ENCODE peak calls at places on chromosomes 1 and 21, in five cellular contexts. L is GM06990, O is lower leg skin, T is tibial artery, E is kidney. W is an unnamed sample.

GRCh38 chr1:30881266-30882181 is 27.0 kb downstream of the SDC3 start:
- DNase-seq in L (peak; percentile 73), O (no peak), T (no peak), E (no peak), W (no peak)

GRCh38 chr1:25247829-25248754 is 838 bp upstream of the RSRP1 start:
- DNase-seq in L (no peak), O (no peak), T (no peak), E (no peak), W (no peak)

GRCh38 chr21:37074195-37074510 is 1.1 kb downstream of the TTC3 start:
- DNase-seq in L (no peak), O (no peak), T (no peak), E (no peak), W (no peak)

GRCh38 chr1:51956528-51957509 is 33.7 kb downstream of the RAB3B start:
- DNase-seq in L (no peak), O (no peak), T (no peak), E (no peak), W (peak; percentile 25)

GRCh38 chr1:46948629-46949282 is 7.5 kb upstream of the CYP4A11 start:
- DNase-seq in L (no peak), O (no peak), T (no peak), E (no peak), W (peak; percentile 1)

GRCh38 chr1:62238507-62238906 is 43.9 kb downstream of the L1TD1 start:
- DNase-seq in L (no peak), O (no peak), T (no peak), E (no peak), W (no peak)

GRCh38 chr1:227234998-227235405 is 83.3 kb downstream of the CDC42BPA start:
- DNase-seq in L (no peak), O (no peak), T (no peak), E (no peak), W (peak; percentile 81)

GRCh38 chr1:81111818-81112217 is 688.9 kb upstream of the ADGRL2 start:
- DNase-seq in L (no peak), O (no peak), T (no peak), E (no peak), W (peak; percentile 67)

GRCh38 chr1:6577831-6578525 is 1.8 kb upstream of the ZBTB48 start:
- DNase-seq in L (no peak), O (no peak), T (no peak), E (no peak), W (no peak)

GRCh38 chr1:23376890-23377811 is 7.5 kb upstream of the ZNF436 start:
- DNase-seq in L (no peak), O (no peak), T (no peak), E (peak; percentile 86), W (peak; percentile 74)

GRCh38 chr1:161020573-161021167 is at the start of gene F11R:
- DNase-seq in L (no peak), O (peak; percentile 59), T (no peak), E (peak; percentile 85), W (peak; percentile 28)

GRCh38 chr1:17874665-17875064 is 119.5 kb downstream of the ACTL8 start:
- DNase-seq in L (no peak), O (no peak), T (no peak), E (peak; percentile 65), W (peak; percentile 81)

GRCh38 chr1:7747605-7748004 is 23.5 kb upstream of the VAMP3 start:
- DNase-seq in L (no peak), O (no peak), T (no peak), E (no peak), W (no peak)

GRCh38 chr1:26788515-26788785 is 700 bp downstream of the PIGV start:
- DNase-seq in L (no peak), O (no peak), T (peak; percentile 45), E (no peak), W (no peak)

GRCh38 chr1:107362468-107362867 is 221.6 kb downstream of the NTNG1 start:
- DNase-seq in L (no peak), O (no peak), T (no peak), E (no peak), W (no peak)

GRCh38 chr1:228342627-228343210 is 63.9 kb downstream of the TRIM11 start:
- DNase-seq in L (no peak), O (no peak), T (no peak), E (peak; percentile 44), W (no peak)

GRCh38 chr1:16189921-16190499 is 22.4 kb downstream of the ARHGEF19 start:
- DNase-seq in L (no peak), O (no peak), T (no peak), E (peak; percentile 68), W (no peak)

GRCh38 chr1:108854226-108855019 is 2.5 kb downstream of the AKNAD1 start:
- DNase-seq in L (no peak), O (no peak), T (no peak), E (no peak), W (peak; percentile 42)

GRCh38 chr1:61644303-61644702 is 80.6 kb downstream of the TM2D1 start:
- DNase-seq in L (no peak), O (no peak), T (no peak), E (no peak), W (no peak)

GRCh38 chr1:205961405-205961804 is 18.1 kb upstream of the SLC26A9 start:
- DNase-seq in L (peak; percentile 22), O (no peak), T (no peak), E (peak; percentile 63), W (peak; percentile 51)

GRCh38 chr1:68128157-68128556 is 77.7 kb upstream of the DIRAS3 start:
- DNase-seq in L (no peak), O (no peak), T (no peak), E (no peak), W (peak; percentile 27)

GRCh38 chr21:37642493-37642892 is 273.8 kb downstream of the KCNJ6 start:
- DNase-seq in L (no peak), O (no peak), T (no peak), E (no peak), W (no peak)

GRCh38 chr1:27513521-27513920 is 23.6 kb upstream of the WASF2 start:
- DNase-seq in L (no peak), O (no peak), T (no peak), E (no peak), W (no peak)

GRCh38 chr1:79264285-79264684 is 257.8 kb upstream of the ADGRL4 start:
- DNase-seq in L (no peak), O (no peak), T (no peak), E (no peak), W (no peak)
- H3K4me3 ChIP-seq in L (no peak overlapping the region), O (no peak overlapping the region), T (no peak overlapping the region), E (no peak overlapping the region), W (no peak overlapping the region)

DNA sequence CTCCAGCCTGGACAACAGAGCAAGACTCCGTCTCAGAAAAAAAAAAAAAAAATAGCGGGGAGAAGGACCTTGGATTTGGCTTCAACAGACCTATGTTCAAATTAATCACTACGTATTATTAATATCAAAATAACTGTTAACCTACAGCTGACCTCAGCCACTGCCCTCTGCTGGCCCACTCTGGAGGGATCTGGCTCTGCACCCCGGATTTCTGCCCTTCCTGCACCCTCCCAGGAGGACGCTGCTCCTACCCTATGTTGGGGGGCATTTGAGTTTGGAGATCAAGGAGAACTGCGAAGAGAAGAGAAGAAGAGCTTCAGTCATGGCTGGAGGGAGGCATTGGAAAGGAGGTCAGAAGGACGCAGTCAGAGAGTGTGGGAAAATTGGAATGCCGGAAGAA is 96.7 kb downstream of the PSMG1 start:
- DNase-seq in L (no peak), O (no peak), T (no peak), E (no peak), W (no peak)
- TF ChIP-seq CTCF in L (no peak), O (no peak), T (no peak), E (peak; percentile 16), W (no peak)

GRCh38 chr21:14989359-14989758 is 75.4 kb downstream of the NRIP1 start:
- DNase-seq in L (no peak), O (no peak), T (no peak), E (no peak), W (peak; percentile 50)
- H3K4me3 ChIP-seq in L (no peak overlapping the region), O (no peak overlapping the region), T (no peak overlapping the region), E (no peak overlapping the region), W (no peak overlapping the region)

GRCh38 chr1:203127672-203128611 is at the start of gene ADORA1:
- DNase-seq in L (no peak), O (no peak), T (peak; percentile 58), E (peak; percentile 88), W (peak; percentile 34)
- TF ChIP-seq CTCF in L (no peak), O (no peak), T (no peak), E (no peak), W (no peak)

DNA sequence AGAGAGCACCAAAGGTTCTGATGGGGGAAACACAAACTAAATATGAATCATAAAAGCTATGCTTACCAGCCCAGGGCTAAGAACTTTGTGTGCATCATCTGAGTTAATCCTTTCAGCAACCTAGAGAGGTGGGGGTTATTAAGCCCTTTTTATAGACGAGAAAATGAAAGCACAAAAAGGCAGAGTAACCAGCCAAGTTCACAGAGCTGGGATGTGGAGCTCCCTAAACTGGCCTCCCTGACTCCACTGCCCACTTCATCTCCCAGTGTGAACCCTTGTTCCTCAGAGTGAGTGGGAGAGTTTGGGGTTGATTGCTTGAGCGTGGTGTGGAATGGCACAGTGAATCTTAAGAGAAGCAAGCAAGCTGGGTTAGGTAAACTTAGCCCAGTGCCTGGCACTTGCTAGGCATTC is 10.8 kb upstream of the BCAR3 start:
- DNase-seq in L (no peak), O (no peak), T (no peak), E (no peak), W (peak; percentile 44)
- H3K4me3 ChIP-seq in L (no peak overlapping the region), O (no peak overlapping the region), T (no peak overlapping the region), E (no peak overlapping the region), W (no peak overlapping the region)

DNA sequence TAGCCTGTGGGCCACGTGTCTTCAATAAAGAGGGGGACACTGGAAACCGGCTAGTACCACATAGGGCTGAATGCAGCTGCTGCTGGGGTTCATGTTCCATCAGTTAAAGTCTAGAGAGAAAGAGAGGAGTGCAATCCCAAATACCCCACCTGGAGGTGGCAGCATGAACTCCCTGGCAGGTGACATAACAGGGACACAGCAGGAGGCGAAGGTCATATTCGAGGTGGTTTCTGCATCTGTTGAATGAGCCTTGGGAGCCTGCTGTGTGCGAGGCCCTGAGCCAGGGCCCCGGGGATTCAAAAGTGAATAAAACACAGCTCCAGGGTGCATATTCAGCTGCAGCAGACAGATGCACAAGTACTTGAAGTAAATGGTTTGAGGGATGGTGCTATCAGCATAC is 456.9 kb downstream of the SETD4 start:
- DNase-seq in L (no peak), O (no peak), T (no peak), E (no peak), W (no peak)
- TF ChIP-seq CTCF in L (no peak), O (no peak), T (no peak), E (no peak), W (no peak)

DNA sequence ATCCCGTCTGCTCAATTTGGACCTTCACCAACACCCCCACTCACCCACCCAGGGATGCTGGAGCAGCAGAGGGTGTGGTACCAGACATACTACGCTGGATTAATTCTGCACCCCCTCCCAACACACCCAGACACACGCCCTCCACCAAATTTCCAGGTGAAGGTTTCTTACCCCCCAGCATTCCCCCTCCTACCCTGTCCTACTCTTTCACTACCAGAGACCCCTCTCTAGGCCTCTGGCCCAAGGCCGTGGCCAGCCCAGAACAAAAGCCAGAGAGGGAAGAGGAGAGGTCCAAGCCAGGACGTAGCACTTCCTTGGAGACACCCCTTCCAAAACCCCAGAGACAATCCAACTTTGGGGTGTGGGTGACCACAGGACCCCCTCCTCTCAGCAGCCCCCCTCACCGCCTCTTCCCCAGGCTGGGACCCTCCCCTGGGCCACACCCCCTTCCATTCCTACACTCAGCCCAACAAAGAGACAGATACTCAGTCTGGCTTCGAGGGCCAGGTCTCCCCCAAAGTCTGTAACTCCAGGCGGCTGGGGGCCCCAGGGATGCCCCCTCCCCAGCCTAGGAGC is 1.6 kb downstream of the MEX3A start:
- DNase-seq in L (no peak), O (no peak), T (no peak), E (no peak), W (no peak)
- H3K4me3 ChIP-seq in L (no peak overlapping the region), O (no peak overlapping the region), T (no peak overlapping the region), E (no peak overlapping the region), W (peak overlapping the region; percentile 73)

W was measured in cardiac fibroblast.